ENCODE peak calls at places on chromosome 7, in five cellular contexts. A, U, X, Q and L are unnamed samples.

GRCh38 chr7:5423272-5423843 is at the start of gene TNRC18:
- DNase-seq in Q (peak; percentile 32), X (no peak), A (no peak), U (peak; percentile 55), L (no peak)

GRCh38 chr7:98251251-98251843 is 685 bp downstream of the TECPR1 start:
- DNase-seq in U (no peak), A (peak; percentile 18), X (no peak), Q (peak; percentile 79), L (no peak)

GRCh38 chr7:70177166-70177565 is 578.9 kb downstream of the AUTS2 start:
- DNase-seq in X (no peak), A (no peak), U (no peak), Q (no peak), L (no peak)

GRCh38 chr7:105238198-105238765 is 150.4 kb downstream of the SRPK2 start:
- DNase-seq in U (no peak), A (no peak), Q (no peak), X (no peak), L (no peak)

GRCh38 chr7:1463685-1464223 is 4.5 kb upstream of the MICALL2 start:
- DNase-seq in Q (peak; percentile 37), A (no peak), X (no peak), U (no peak), L (no peak)

GRCh38 chr7:7772385-7772784 is 54.0 kb upstream of the RPA3 start:
- DNase-seq in X (no peak), U (no peak), A (no peak), Q (no peak), L (no peak)

GRCh38 chr7:149865437-149865836 is 8.3 kb upstream of the ATP6V0E2 start:
- DNase-seq in U (no peak), X (no peak), A (no peak), Q (peak; percentile 40), L (no peak)

GRCh38 chr7:2376351-2377154 is 21.9 kb downstream of the EIF3B start:
- DNase-seq in U (no peak), A (no peak), Q (no peak), X (no peak), L (no peak)

GRCh38 chr7:27179503-27180430 is 5.3 kb downstream of the HOXA11 start:
- DNase-seq in A (no peak), U (peak; percentile 75), X (peak; percentile 84), Q (peak; percentile 87), L (no peak)

GRCh38 chr7:90828601-90829000 is 232.5 kb downstream of the CDK14 start:
- DNase-seq in Q (no peak), U (no peak), X (no peak), A (no peak), L (no peak)

GRCh38 chr7:951881-952547 is 2.5 kb downstream of the ADAP1 start:
- DNase-seq in U (no peak), A (no peak), Q (peak; percentile 7), X (peak; percentile 7), L (no peak)

GRCh38 chr7:22083711-22084289 is 138.1 kb upstream of the CDCA7L start:
- DNase-seq in Q (no peak), X (no peak), A (no peak), U (no peak), L (no peak)

GRCh38 chr7:146636033-146636356 is 519.4 kb downstream of the CNTNAP2 start:
- DNase-seq in A (no peak), X (no peak), U (no peak), Q (no peak), L (no peak)

GRCh38 chr7:158957507-158957900 is 101.1 kb downstream of the DYNC2I1 start:
- DNase-seq in Q (no peak), U (no peak), A (peak; percentile 37), X (no peak), L (no peak)

GRCh38 chr7:98365863-98366561 is 34.9 kb downstream of the BAIAP2L1 start:
- DNase-seq in Q (peak; percentile 66), X (no peak), A (no peak), U (no peak), L (no peak)

GRCh38 chr7:140591178-140591902 is 49.3 kb downstream of the DENND2A start:
- DNase-seq in U (no peak), X (no peak), Q (no peak), A (no peak), L (no peak)

GRCh38 chr7:26167293-26167934 is 15.4 kb downstream of the NFE2L3 start:
- DNase-seq in X (no peak), U (no peak), Q (no peak), A (no peak), L (no peak)

GRCh38 chr7:130178251-130178650 is 27.0 kb downstream of the TMEM209 start:
- DNase-seq in X (no peak), A (no peak), Q (no peak), U (no peak), L (no peak)

GRCh38 chr7:36393826-36394225 is 4.2 kb downstream of the ANLN start:
- DNase-seq in Q (no peak), X (no peak), A (no peak), U (no peak), L (no peak)

GRCh38 chr7:79719216-79719615 is 265.7 kb upstream of the MAGI2 start:
- DNase-seq in A (no peak), U (no peak), X (no peak), Q (no peak), L (no peak)

GRCh38 chr7:106957766-106958165 is 86.7 kb upstream of the PRKAR2B start:
- DNase-seq in X (no peak), A (no peak), Q (no peak), U (no peak), L (no peak)

GRCh38 chr7:28904539-28905143 is 53.5 kb downstream of the TRIL start:
- DNase-seq in X (no peak), Q (no peak), U (no peak), A (no peak), L (no peak)

GRCh38 chr7:142607351-142607750 is 141.9 kb upstream of the PRSS1 start:
- DNase-seq in Q (no peak), U (no peak), A (no peak), X (no peak), L (no peak)

GRCh38 chr7:112080974-112081373 is 125.2 kb downstream of the DOCK4 start:
- DNase-seq in U (no peak), A (no peak), X (no peak), Q (no peak), L (no peak)

GRCh38 chr7:132933076-132933466 is 148.8 kb downstream of the CHCHD3 start:
- DNase-seq in A (no peak), X (no peak), U (no peak), Q (no peak), L (no peak)

GRCh38 chr7:95715274-95715673 is 57.1 kb upstream of the DYNC1I1 start:
- DNase-seq in Q (no peak), U (no peak), X (no peak), A (no peak), L (no peak)